ENCODE peak calls at places on chromosomes 16 and 17, in seven cellular contexts. One of them, this sample, is unnamed.

GRCh38 chr17:71501716-71502115 is 619.1 kb upstream of the SOX9 start:
- DNase-seq in NCI-H1092 treated with DMSO at 0.1 percent for 48 hours: peak
- DNase-seq in stimulated activated CD4-positive, alpha-beta T cell treated with anti-CD3 and anti-CD28 coated beads, Interleukin-1b, Interleukin-23, amount 100 ng/mL, for 48 hours: no peak
- DNase-seq in NCI-H1436: no peak
- DNase-seq in NCI-H1930: no peak
- DNase-seq in NCI-H1417: no peak
- DNase-seq in SW 1271: no peak
- DNase-seq in this sample: no peak

GRCh38 chr17:38428150-38428642 is at the start of gene ARHGAP23:
- DNase-seq in NCI-H1092 treated with DMSO at 0.1 percent for 48 hours: no peak
- DNase-seq in stimulated activated CD4-positive, alpha-beta T cell treated with anti-CD3 and anti-CD28 coated beads, Interleukin-1b, Interleukin-23, amount 100 ng/mL, for 48 hours: peak
- DNase-seq in NCI-H1436: no peak
- DNase-seq in NCI-H1930: no peak
- DNase-seq in NCI-H1417: peak
- DNase-seq in SW 1271: peak
- DNase-seq in this sample: peak

GRCh38 chr16:55494994-55495421 is 13.9 kb upstream of the LPCAT2 start:
- DNase-seq in NCI-H1092 treated with DMSO at 0.1 percent for 48 hours: no peak
- DNase-seq in stimulated activated CD4-positive, alpha-beta T cell treated with anti-CD3 and anti-CD28 coated beads, Interleukin-1b, Interleukin-23, amount 100 ng/mL, for 48 hours: no peak
- DNase-seq in NCI-H1436: no peak
- DNase-seq in NCI-H1930: no peak
- DNase-seq in NCI-H1417: peak
- DNase-seq in SW 1271: peak
- DNase-seq in this sample: peak

GRCh38 chr16:67924140-67924906 is 7.3 kb downstream of the CTRL start:
- DNase-seq in NCI-H1092 treated with DMSO at 0.1 percent for 48 hours: no peak
- DNase-seq in stimulated activated CD4-positive, alpha-beta T cell treated with anti-CD3 and anti-CD28 coated beads, Interleukin-1b, Interleukin-23, amount 100 ng/mL, for 48 hours: no peak
- DNase-seq in NCI-H1436: no peak
- DNase-seq in NCI-H1930: no peak
- DNase-seq in NCI-H1417: no peak
- DNase-seq in SW 1271: no peak
- DNase-seq in this sample: no peak

GRCh38 chr17:53129863-53130262 is 692.9 kb upstream of the KIF2B start:
- DNase-seq in NCI-H1092 treated with DMSO at 0.1 percent for 48 hours: no peak
- DNase-seq in stimulated activated CD4-positive, alpha-beta T cell treated with anti-CD3 and anti-CD28 coated beads, Interleukin-1b, Interleukin-23, amount 100 ng/mL, for 48 hours: no peak
- DNase-seq in NCI-H1436: no peak
- DNase-seq in NCI-H1930: no peak
- DNase-seq in NCI-H1417: no peak
- DNase-seq in SW 1271: no peak
- DNase-seq in this sample: no peak

GRCh38 chr17:71033336-71033735 is 864.0 kb downstream of the KCNJ2 start:
- DNase-seq in NCI-H1092 treated with DMSO at 0.1 percent for 48 hours: peak
- DNase-seq in stimulated activated CD4-positive, alpha-beta T cell treated with anti-CD3 and anti-CD28 coated beads, Interleukin-1b, Interleukin-23, amount 100 ng/mL, for 48 hours: no peak
- DNase-seq in NCI-H1436: peak
- DNase-seq in NCI-H1930: peak
- DNase-seq in NCI-H1417: peak
- DNase-seq in SW 1271: no peak
- DNase-seq in this sample: no peak

GRCh38 chr16:67803894-67804293 is 2.5 kb downstream of the RANBP10 start:
- DNase-seq in NCI-H1092 treated with DMSO at 0.1 percent for 48 hours: no peak
- DNase-seq in stimulated activated CD4-positive, alpha-beta T cell treated with anti-CD3 and anti-CD28 coated beads, Interleukin-1b, Interleukin-23, amount 100 ng/mL, for 48 hours: peak
- DNase-seq in NCI-H1436: no peak
- DNase-seq in NCI-H1930: no peak
- DNase-seq in NCI-H1417: no peak
- DNase-seq in SW 1271: no peak
- DNase-seq in this sample: no peak

GRCh38 chr16:78034530-78034929 is 12.2 kb downstream of the CLEC3A start:
- DNase-seq in NCI-H1092 treated with DMSO at 0.1 percent for 48 hours: no peak
- DNase-seq in stimulated activated CD4-positive, alpha-beta T cell treated with anti-CD3 and anti-CD28 coated beads, Interleukin-1b, Interleukin-23, amount 100 ng/mL, for 48 hours: peak
- DNase-seq in NCI-H1436: no peak
- DNase-seq in NCI-H1930: no peak
- DNase-seq in NCI-H1417: no peak
- DNase-seq in SW 1271: no peak
- DNase-seq in this sample: no peak

GRCh38 chr17:13462673-13463124 is 139.0 kb downstream of the HS3ST3A1 start:
- DNase-seq in NCI-H1092 treated with DMSO at 0.1 percent for 48 hours: no peak
- DNase-seq in stimulated activated CD4-positive, alpha-beta T cell treated with anti-CD3 and anti-CD28 coated beads, Interleukin-1b, Interleukin-23, amount 100 ng/mL, for 48 hours: no peak
- DNase-seq in NCI-H1436: no peak
- DNase-seq in NCI-H1930: no peak
- DNase-seq in NCI-H1417: no peak
- DNase-seq in SW 1271: no peak
- DNase-seq in this sample: no peak

GRCh38 chr17:74288785-74289184 is 14.8 kb downstream of the DNAI2 start:
- DNase-seq in NCI-H1092 treated with DMSO at 0.1 percent for 48 hours: no peak
- DNase-seq in stimulated activated CD4-positive, alpha-beta T cell treated with anti-CD3 and anti-CD28 coated beads, Interleukin-1b, Interleukin-23, amount 100 ng/mL, for 48 hours: peak
- DNase-seq in NCI-H1436: no peak
- DNase-seq in NCI-H1930: no peak
- DNase-seq in NCI-H1417: no peak
- DNase-seq in SW 1271: no peak
- DNase-seq in this sample: no peak

GRCh38 chr17:76700627-76701470 is 9.9 kb downstream of the MXRA7 start:
- DNase-seq in NCI-H1092 treated with DMSO at 0.1 percent for 48 hours: no peak
- DNase-seq in stimulated activated CD4-positive, alpha-beta T cell treated with anti-CD3 and anti-CD28 coated beads, Interleukin-1b, Interleukin-23, amount 100 ng/mL, for 48 hours: no peak
- DNase-seq in NCI-H1436: peak
- DNase-seq in NCI-H1930: no peak
- DNase-seq in NCI-H1417: peak
- DNase-seq in SW 1271: no peak
- DNase-seq in this sample: no peak

GRCh38 chr17:46925185-46925858 is 2.4 kb downstream of the GOSR2 start:
- DNase-seq in NCI-H1092 treated with DMSO at 0.1 percent for 48 hours: no peak
- DNase-seq in stimulated activated CD4-positive, alpha-beta T cell treated with anti-CD3 and anti-CD28 coated beads, Interleukin-1b, Interleukin-23, amount 100 ng/mL, for 48 hours: no peak
- DNase-seq in NCI-H1436: no peak
- DNase-seq in NCI-H1930: no peak
- DNase-seq in NCI-H1417: no peak
- DNase-seq in SW 1271: no peak
- DNase-seq in this sample: no peak

GRCh38 chr17:45808845-45809244 is 24.7 kb downstream of the CRHR1 start:
- DNase-seq in NCI-H1092 treated with DMSO at 0.1 percent for 48 hours: no peak
- DNase-seq in stimulated activated CD4-positive, alpha-beta T cell treated with anti-CD3 and anti-CD28 coated beads, Interleukin-1b, Interleukin-23, amount 100 ng/mL, for 48 hours: no peak
- DNase-seq in NCI-H1436: no peak
- DNase-seq in NCI-H1930: no peak
- DNase-seq in NCI-H1417: no peak
- DNase-seq in SW 1271: no peak
- DNase-seq in this sample: no peak

GRCh38 chr17:67615736-67616135 is 102.0 kb upstream of the NOL11 start:
- DNase-seq in NCI-H1092 treated with DMSO at 0.1 percent for 48 hours: no peak
- DNase-seq in stimulated activated CD4-positive, alpha-beta T cell treated with anti-CD3 and anti-CD28 coated beads, Interleukin-1b, Interleukin-23, amount 100 ng/mL, for 48 hours: no peak
- DNase-seq in NCI-H1436: no peak
- DNase-seq in NCI-H1930: no peak
- DNase-seq in NCI-H1417: no peak
- DNase-seq in SW 1271: no peak
- DNase-seq in this sample: no peak

GRCh38 chr16:88799569-88800276 is 3.9 kb upstream of the CDT1 start:
- DNase-seq in NCI-H1092 treated with DMSO at 0.1 percent for 48 hours: no peak
- DNase-seq in stimulated activated CD4-positive, alpha-beta T cell treated with anti-CD3 and anti-CD28 coated beads, Interleukin-1b, Interleukin-23, amount 100 ng/mL, for 48 hours: no peak
- DNase-seq in NCI-H1436: no peak
- DNase-seq in NCI-H1930: no peak
- DNase-seq in NCI-H1417: no peak
- DNase-seq in SW 1271: no peak
- DNase-seq in this sample: no peak

This sample was measured in stomach.